ENCODE peak calls at places on chromosomes 11 and 22, in nine cellular contexts. J is neural crest cell, Q is coronary artery, G is body of pancreas, E is colonic mucosa, S is fibroblast of lung, V is testis, H is MM.1S, C is GM13977. L is an unnamed sample.

GRCh38 chr11:27904358-27905055 is 203.4 kb downstream of the KIF18A start:
- DNase-seq in Q (no peak), V (no peak), E (no peak), G (no peak), J (no peak), H (no peak), S (peak), C (no peak), L (no peak)

GRCh38 chr22:49415219-49415951 is 412.3 kb downstream of the BRD1 start:
- DNase-seq in E (no peak), J (no peak), V (no peak), H (no peak), G (no peak), C (no peak), Q (no peak), S (no peak), L (no peak)

GRCh38 chr11:76248210-76248609 is 41.9 kb upstream of the WNT11 start:
- DNase-seq in G (peak), J (no peak), C (peak), Q (no peak), V (no peak), S (no peak), E (peak), H (no peak), L (no peak)

GRCh38 chr11:69771466-69771865 is 3.7 kb downstream of the FGF4 start:
- DNase-seq in V (no peak), E (no peak), H (no peak), G (no peak), J (no peak), C (no peak), S (no peak), Q (no peak), L (no peak)

GRCh38 chr22:45069925-45070324 is 60.1 kb upstream of the PHF21B start:
- DNase-seq in V (no peak), C (no peak), S (no peak), E (no peak), Q (no peak), H (no peak), J (no peak), G (no peak), L (no peak)

GRCh38 chr11:129854229-129854805 is 38.7 kb downstream of the TMEM45B start:
- DNase-seq in C (no peak), V (no peak), H (no peak), J (no peak), Q (no peak), S (no peak), G (no peak), E (no peak), L (no peak)

GRCh38 chr11:41950470-41951143 is 491.2 kb upstream of the LRRC4C start:
- DNase-seq in S (no peak), E (no peak), C (no peak), J (no peak), Q (no peak), V (no peak), H (peak), G (no peak), L (no peak)

GRCh38 chr11:2217211-2218081 is 45.8 kb upstream of the TH start:
- DNase-seq in G (no peak), H (no peak), C (no peak), J (no peak), S (no peak), E (no peak), V (no peak), Q (no peak), L (peak)

GRCh38 chr11:8839957-8840945 is 70.7 kb upstream of the AKIP1 start:
- DNase-seq in S (peak), H (no peak), V (peak), J (peak), G (peak), E (peak), C (no peak), Q (no peak), L (peak)

GRCh38 chr11:77107950-77108349 is 5.3 kb downstream of the OMP start:
- DNase-seq in J (no peak), E (peak), V (peak), G (peak), S (peak), H (no peak), Q (no peak), C (no peak), L (no peak)

GRCh38 chr11:14022821-14023220 is 60.3 kb downstream of the SPON1 start:
- DNase-seq in J (no peak), G (no peak), E (no peak), V (no peak), C (no peak), H (no peak), S (no peak), Q (no peak), L (no peak)

GRCh38 chr11:77071671-77072605 is 5.2 kb downstream of the CAPN5 start:
- DNase-seq in C (no peak), Q (peak), H (no peak), E (peak), V (no peak), G (no peak), S (no peak), J (no peak), L (peak)

GRCh38 chr11:113014731-113015455 is 53.7 kb downstream of the NCAM1 start:
- DNase-seq in J (no peak), H (no peak), V (no peak), S (no peak), C (no peak), E (no peak), Q (no peak), G (peak), L (no peak)

GRCh38 chr11:1082346-1082727 is 7.7 kb downstream of the MUC2 start:
- DNase-seq in G (peak), C (no peak), J (no peak), S (no peak), E (no peak), H (no peak), V (no peak), Q (no peak), L (no peak)

GRCh38 chr22:43592470-43592869 is 180.7 kb downstream of the MPPED1 start:
- DNase-seq in C (no peak), V (peak), Q (no peak), G (peak), H (no peak), J (peak), S (no peak), E (no peak), L (no peak)

GRCh38 chr11:104956528-104956927 is 11.8 kb downstream of the CASP4 start:
- DNase-seq in Q (no peak), S (no peak), E (no peak), H (no peak), V (no peak), J (no peak), C (no peak), G (no peak), L (no peak)

GRCh38 chr11:9802291-9802861 is 138.5 kb downstream of the SWAP70 start:
- DNase-seq in J (no peak), H (no peak), E (no peak), Q (no peak), G (no peak), V (no peak), C (no peak), S (peak), L (no peak)

GRCh38 chr11:39724404-39724803 is 1735.0 kb downstream of the LRRC4C start:
- DNase-seq in G (no peak), H (no peak), Q (no peak), E (no peak), S (no peak), J (no peak), C (no peak), V (no peak), L (no peak)

GRCh38 chr22:17477401-17477833 is 85.9 kb upstream of the SLC25A18 start:
- DNase-seq in G (peak), E (no peak), C (no peak), Q (no peak), J (no peak), S (no peak), V (no peak), H (no peak), L (no peak)

GRCh38 chr11:57500526-57500925 is 15.0 kb downstream of the SLC43A1 start:
- DNase-seq in J (no peak), Q (no peak), V (no peak), G (peak), C (no peak), E (no peak), H (no peak), S (no peak), L (no peak)

GRCh38 chr11:57499413-57499982 is 16.0 kb downstream of the SLC43A1 start:
- DNase-seq in C (peak), J (peak), Q (peak), E (peak), S (peak), G (peak), H (peak), V (peak), L (peak)

GRCh38 chr11:57497303-57498247 is 17.9 kb downstream of the SLC43A1 start:
- DNase-seq in Q (no peak), H (no peak), G (peak), V (no peak), E (no peak), C (no peak), S (no peak), J (no peak), L (no peak)

GRCh38 chr11:57499983-57500461 is 15.5 kb downstream of the SLC43A1 start:
- DNase-seq in V (no peak), S (no peak), G (no peak), C (no peak), Q (no peak), H (no peak), J (no peak), E (no peak), L (no peak)

DNA sequence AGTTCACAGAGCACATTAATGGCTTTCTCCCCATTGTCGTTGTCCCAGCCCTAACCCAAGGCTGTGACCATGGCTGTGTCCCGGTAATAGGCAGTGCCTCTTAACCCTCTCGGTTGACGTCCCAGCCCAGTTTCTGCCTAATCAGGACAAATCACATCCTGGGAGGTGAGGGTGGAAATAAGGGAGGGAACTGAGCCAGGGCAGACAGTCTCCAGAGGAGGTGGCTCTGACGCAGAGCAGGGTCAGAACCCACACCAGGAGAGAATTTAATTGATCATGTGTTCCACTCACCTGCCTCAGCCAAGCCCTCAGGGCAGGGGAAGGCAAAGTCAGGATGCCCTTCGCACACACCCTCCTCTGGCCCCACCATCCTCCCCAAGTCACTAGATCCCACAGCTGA is 17.0 kb downstream of the SLC43A1 start:
- DNase-seq in V (no peak), S (no peak), J (no peak), E (no peak), H (no peak), G (peak), Q (no peak), C (no peak), L (no peak)
- TF ChIP-seq CTCF in V (no peak), S (no peak), J (no peak), E (no peak), H (no peak), G (no peak), Q (no peak), C (no peak), L (no peak)

GRCh38 chr11:78535027-78535426 is 39.6 kb downstream of the NARS2 start:
- DNase-seq in E (no peak), G (no peak), Q (no peak), S (no peak), J (no peak), C (peak), H (no peak), V (no peak), L (peak)

GRCh38 chr11:78532991-78533861 is 41.4 kb downstream of the NARS2 start:
- DNase-seq in J (no peak), S (no peak), Q (no peak), H (peak), G (no peak), V (no peak), E (no peak), C (peak), L (peak)

GRCh38 chr11:78539566-78539965 is 35.1 kb downstream of the NARS2 start:
- DNase-seq in V (no peak), J (no peak), H (no peak), Q (no peak), G (no peak), C (no peak), S (no peak), E (no peak), L (no peak)

GRCh38 chr11:78536933-78537332 is 37.7 kb downstream of the NARS2 start:
- DNase-seq in E (no peak), S (no peak), H (no peak), V (no peak), Q (no peak), J (no peak), C (no peak), G (no peak), L (no peak)

GRCh38 chr11:78535920-78536319 is 38.7 kb downstream of the NARS2 start:
- DNase-seq in V (no peak), J (no peak), Q (no peak), H (no peak), C (no peak), E (no peak), S (peak), G (no peak), L (no peak)
- TF ChIP-seq CTCF in V (no peak), J (no peak), Q (no peak), H (no peak), C (no peak), E (no peak), S (no peak), G (no peak), L (no peak)

GRCh38 chr22:32106930-32107329 is 52.2 kb downstream of the C22orf42 start:
- DNase-seq in G (no peak), Q (no peak), C (no peak), H (peak), E (no peak), V (no peak), S (peak), J (peak), L (no peak)

GRCh38 chr22:32100711-32101110 is 57.6 kb downstream of the SLC5A1 start:
- DNase-seq in C (no peak), V (no peak), J (no peak), G (no peak), Q (no peak), H (no peak), E (no peak), S (no peak), L (no peak)

DNA sequence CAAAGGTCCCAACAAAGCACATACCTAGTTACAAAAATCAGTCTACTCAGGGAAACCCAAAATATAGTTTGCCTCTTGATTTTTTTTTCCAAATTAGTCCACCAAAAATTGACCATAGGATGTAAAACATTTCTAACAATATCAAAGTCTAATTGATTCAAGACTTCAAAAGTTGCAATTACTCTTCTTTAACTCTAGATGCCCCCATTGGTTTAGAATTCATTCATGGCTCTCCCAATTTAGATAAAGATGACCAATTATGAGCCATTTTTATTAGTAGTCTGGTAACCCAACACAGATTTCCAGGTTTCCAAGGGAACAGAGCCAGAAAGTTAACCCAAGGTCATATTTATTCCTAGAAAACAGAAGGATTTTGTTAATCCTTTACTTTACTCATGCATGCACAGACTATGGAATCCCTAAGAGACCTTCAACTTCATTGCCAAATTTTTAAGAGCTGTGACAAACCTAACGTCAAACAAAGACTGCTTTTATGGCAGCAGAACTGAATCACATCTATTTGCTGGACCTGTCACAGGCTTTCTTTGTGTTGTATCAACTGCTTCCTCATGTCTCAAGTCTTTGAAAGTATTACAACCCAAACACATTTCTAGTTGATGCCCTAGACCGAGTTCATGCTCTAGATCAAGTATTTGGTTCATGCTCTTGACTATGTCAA is 55.3 kb downstream of the C22orf42 start:
- DNase-seq in Q (no peak), C (no peak), J (no peak), G (no peak), S (no peak), V (no peak), E (no peak), H (no peak), L (no peak)
- TF ChIP-seq CTCF in Q (no peak), C (peak), J (peak), G (peak), S (peak), V (no peak), E (no peak), H (peak), L (peak)

GRCh38 chr11:79705648-79706047 is 264.8 kb upstream of the TENM4 start:
- DNase-seq in E (no peak), G (no peak), H (no peak), S (no peak), J (no peak), Q (no peak), V (no peak), C (no peak), L (no peak)

DNA sequence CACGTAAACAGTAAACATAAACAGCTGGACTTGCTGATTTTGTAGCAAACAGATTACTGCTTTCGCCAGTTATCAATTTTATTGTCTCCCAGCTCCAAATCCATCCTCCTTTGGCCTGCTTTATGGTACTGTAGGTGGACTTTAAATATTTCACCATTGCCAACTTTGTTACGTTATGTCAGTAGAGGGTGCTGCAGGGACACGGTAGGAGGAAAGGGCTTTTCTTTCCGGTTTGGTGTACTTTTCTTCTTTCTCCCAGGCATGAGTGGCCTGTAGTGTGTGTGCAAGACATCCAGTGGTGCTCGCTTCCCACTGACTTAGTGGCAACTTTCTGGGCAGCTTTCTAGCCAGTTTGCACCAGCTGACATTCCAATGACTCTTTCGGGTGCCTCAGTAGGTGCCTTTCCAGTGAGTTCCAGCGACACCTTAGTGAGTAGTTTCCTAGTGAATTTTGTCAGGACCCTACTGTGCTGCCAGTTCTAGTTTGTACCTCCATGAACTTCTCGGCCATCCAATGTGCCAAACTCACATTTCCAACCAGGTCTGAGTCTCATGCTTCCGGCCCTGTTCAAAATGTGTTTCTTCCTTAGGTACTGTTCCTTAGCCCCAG is 267.6 kb upstream of the TENM4 start:
- DNase-seq in C (peak), H (peak), G (peak), V (peak), E (peak), S (peak), Q (no peak), J (peak), L (peak)
- TF ChIP-seq CTCF in C (peak), H (peak), G (peak), V (no peak), E (peak), S (peak), Q (no peak), J (peak), L (peak)

GRCh38 chr11:75214411-75214821 is 26.2 kb upstream of the TPBGL start:
- DNase-seq in S (peak), G (peak), J (peak), C (peak), Q (no peak), V (peak), H (peak), E (peak), L (peak)
- TF ChIP-seq CTCF in S (peak), G (no peak), J (peak), C (no peak), Q (no peak), V (no peak), H (peak), E (no peak), L (no peak)

GRCh38 chr11:6321356-6321755 is 1.1 kb upstream of the CAVIN3 start:
- DNase-seq in C (no peak), H (no peak), S (no peak), J (no peak), G (no peak), V (no peak), E (peak), Q (peak), L (no peak)

GRCh38 chr11:6321961-6322362 is 1.7 kb upstream of the CAVIN3 start:
- DNase-seq in G (no peak), Q (no peak), E (no peak), H (no peak), V (no peak), S (peak), J (no peak), C (no peak), L (no peak)

GRCh38 chr11:6319001-6319878 is 1.1 kb downstream of the CAVIN3 start:
- DNase-seq in Q (peak), E (no peak), G (peak), H (no peak), V (peak), J (peak), C (peak), S (peak), L (peak)

GRCh38 chr11:6320411-6321207 is at the start of gene CAVIN3:
- DNase-seq in H (no peak), G (peak), V (peak), S (peak), Q (peak), J (peak), C (peak), E (peak), L (peak)

DNA sequence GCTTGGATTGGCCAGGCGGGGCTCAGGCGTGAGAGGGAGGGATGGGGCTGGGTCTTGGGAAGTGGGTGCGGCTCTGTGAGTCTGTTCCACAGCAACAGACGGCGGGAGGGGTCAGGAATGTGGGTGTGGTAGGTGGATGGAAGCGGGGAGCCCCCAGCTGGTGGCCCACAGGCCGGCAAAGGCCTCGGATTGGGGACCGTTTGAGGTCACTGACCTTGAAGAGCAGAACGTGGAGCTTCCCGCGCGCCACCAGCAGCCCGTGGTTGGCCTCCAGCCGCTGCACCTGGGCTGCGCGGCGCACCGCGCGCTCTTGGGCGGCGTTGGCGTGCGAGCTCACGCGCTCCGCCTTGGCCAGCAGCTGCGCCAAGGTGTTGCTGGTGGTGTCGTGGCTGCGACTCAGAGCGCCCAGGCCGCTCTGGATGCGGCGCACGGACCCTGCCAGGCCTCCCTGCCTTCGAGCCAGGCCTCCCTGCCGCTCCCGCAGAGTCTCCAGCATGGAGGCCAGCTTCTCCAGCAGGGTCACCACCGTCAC is 356 bp downstream of the CAVIN3 start:
- DNase-seq in H (no peak), Q (peak), J (peak), V (peak), S (peak), G (peak), C (no peak), E (peak), L (peak)
- TF ChIP-seq CTCF in H (no peak), Q (no peak), J (no peak), V (no peak), S (no peak), G (no peak), C (no peak), E (no peak), L (no peak)

L was measured in GM13976.